ENCODE peak calls at places on chromosomes 4 and X, in seven cellular contexts. R is activated CD4-positive, alpha-beta T cell treated with anti-CD3 and anti-CD28 coated beads for 36 hours; Y is amniotic stem cell; S is astrocyte; P is posterior cingulate gyrus; E is NCI-H82; J is stimulated activated naive CD8-positive, alpha-beta T cell treated with anti-CD3 and anti-CD28 coated beads, Interleukin-15, amount 100 ng/mL, for 72 hours. V is an unnamed sample.

GRCh38 chrX:79154612-79155358 is 10.3 kb downstream of the GPR174 start:
- DNase-seq in Y (no peak), R (no peak), S (no peak), E (no peak), P (no peak), J (no peak), V (no peak)

GRCh38 chr4:74330295-74330750 is 22.1 kb downstream of the EPGN start:
- DNase-seq in Y (no peak), J (no peak), E (no peak), S (no peak), R (no peak), P (no peak), V (no peak)

GRCh38 chr4:96395747-96396146 is 555.9 kb downstream of the PDHA2 start:
- DNase-seq in P (no peak), E (no peak), S (no peak), J (no peak), R (no peak), Y (no peak), V (no peak)

GRCh38 chr4:16450724-16451123 is 224.5 kb upstream of the TAPT1 start:
- DNase-seq in S (no peak), P (no peak), E (no peak), J (no peak), Y (no peak), R (no peak), V (peak)

GRCh38 chrX:152926279-152926678 is 28.4 kb downstream of the ZNF185 start:
- DNase-seq in R (peak), J (peak), S (peak), Y (peak), P (no peak), E (peak), V (peak)

GRCh38 chrX:14903891-14904290 is 30.7 kb downstream of the MOSPD2 start:
- DNase-seq in R (no peak), Y (no peak), S (peak), P (no peak), E (no peak), J (no peak), V (no peak)

GRCh38 chr4:1208266-1208961 is 36.0 kb upstream of the SPON2 start:
- DNase-seq in P (no peak), S (no peak), Y (no peak), R (no peak), E (no peak), J (no peak), V (no peak)

GRCh38 chr4:7788193-7788592 is 151.5 kb downstream of the AFAP1 start:
- DNase-seq in S (no peak), Y (no peak), E (no peak), P (no peak), J (no peak), R (no peak), V (no peak)

GRCh38 chr4:6463311-6464289 is 8.8 kb downstream of the PPP2R2C start:
- DNase-seq in P (peak), J (no peak), S (no peak), R (no peak), Y (no peak), E (no peak), V (no peak)

GRCh38 chr4:76690906-76691275 is 207.1 kb downstream of the SOWAHB start:
- DNase-seq in P (no peak), Y (no peak), J (no peak), R (no peak), S (no peak), E (no peak), V (no peak)

GRCh38 chr4:81802308-81802846 is 330.7 kb upstream of the RASGEF1B start:
- DNase-seq in E (no peak), Y (no peak), S (no peak), R (no peak), J (no peak), P (no peak), V (no peak)

GRCh38 chrX:129877401-129877800 is 28.6 kb upstream of the UTP14A start:
- DNase-seq in P (no peak), S (peak), R (no peak), E (no peak), Y (no peak), J (no peak), V (no peak)

GRCh38 chrX:110163488-110163887 is 154.4 kb downstream of the AMMECR1 start:
- DNase-seq in Y (no peak), P (no peak), R (no peak), E (no peak), S (peak), J (no peak), V (peak)

GRCh38 chrX:133191739-133192039 is 26.5 kb downstream of the TFDP3 start:
- DNase-seq in P (no peak), Y (no peak), S (no peak), J (no peak), R (no peak), E (no peak), V (no peak)

GRCh38 chrX:63439580-63439979 is 88.4 kb upstream of the SPIN4 start:
- DNase-seq in E (no peak), S (no peak), P (no peak), Y (no peak), J (no peak), R (no peak), V (no peak)